ENCODE peak calls at places on chromosomes 4 and X, in five cellular contexts. One of them, this sample, is unnamed.

GRCh38 chrX:55668084-55668483 is 44.9 kb downstream of the FOXR2 start:
- DNase-seq in T-helper 17 cell: no peak
- DNase-seq in stimulated activated CD4-positive, alpha-beta T cell treated with anti-CD3 and anti-CD28 coated beads, Interleukin-1b, Interleukin-23, amount 100 ng/mL, for 24 hours: no peak
- DNase-seq in MCF 10A: no peak
- DNase-seq in astrocyte of the spinal cord: no peak
- DNase-seq in this sample: no peak

GRCh38 chr4:173707658-173708415 is 177.8 kb upstream of the HAND2 start:
- DNase-seq in T-helper 17 cell: no peak
- DNase-seq in stimulated activated CD4-positive, alpha-beta T cell treated with anti-CD3 and anti-CD28 coated beads, Interleukin-1b, Interleukin-23, amount 100 ng/mL, for 24 hours: no peak
- DNase-seq in MCF 10A: no peak
- DNase-seq in astrocyte of the spinal cord: no peak
- DNase-seq in this sample: no peak

GRCh38 chrX:11381464-11381863 is 88.3 kb downstream of the AMELX start:
- DNase-seq in T-helper 17 cell: no peak
- DNase-seq in stimulated activated CD4-positive, alpha-beta T cell treated with anti-CD3 and anti-CD28 coated beads, Interleukin-1b, Interleukin-23, amount 100 ng/mL, for 24 hours: no peak
- DNase-seq in MCF 10A: peak; percentile 78
- DNase-seq in astrocyte of the spinal cord: peak; percentile 58
- DNase-seq in this sample: no peak

GRCh38 chrX:16743604-16744325 is 24.4 kb downstream of the SYAP1 start:
- DNase-seq in T-helper 17 cell: no peak
- DNase-seq in stimulated activated CD4-positive, alpha-beta T cell treated with anti-CD3 and anti-CD28 coated beads, Interleukin-1b, Interleukin-23, amount 100 ng/mL, for 24 hours: no peak
- DNase-seq in MCF 10A: peak; percentile 27
- DNase-seq in astrocyte of the spinal cord: peak; percentile 89
- DNase-seq in this sample: no peak

GRCh38 chr4:129583868-129584267 is 487.9 kb downstream of the C4orf33 start:
- DNase-seq in T-helper 17 cell: no peak
- DNase-seq in stimulated activated CD4-positive, alpha-beta T cell treated with anti-CD3 and anti-CD28 coated beads, Interleukin-1b, Interleukin-23, amount 100 ng/mL, for 24 hours: no peak
- DNase-seq in MCF 10A: peak; percentile 58
- DNase-seq in astrocyte of the spinal cord: peak; percentile 7
- DNase-seq in this sample: peak; percentile 58

GRCh38 chr4:153143527-153144348 is 60.5 kb upstream of the TRIM2 start:
- DNase-seq in T-helper 17 cell: no peak
- DNase-seq in stimulated activated CD4-positive, alpha-beta T cell treated with anti-CD3 and anti-CD28 coated beads, Interleukin-1b, Interleukin-23, amount 100 ng/mL, for 24 hours: no peak
- DNase-seq in MCF 10A: peak; percentile 43
- DNase-seq in astrocyte of the spinal cord: peak; percentile 74
- DNase-seq in this sample: no peak

GRCh38 chr4:169270810-169271691 is at the start of gene SH3RF1:
- DNase-seq in T-helper 17 cell: no peak
- DNase-seq in stimulated activated CD4-positive, alpha-beta T cell treated with anti-CD3 and anti-CD28 coated beads, Interleukin-1b, Interleukin-23, amount 100 ng/mL, for 24 hours: no peak
- DNase-seq in MCF 10A: peak; percentile 89
- DNase-seq in astrocyte of the spinal cord: peak; percentile 90
- DNase-seq in this sample: peak; percentile 92

GRCh38 chr4:59553739-59554126 is 1646.4 kb upstream of the ADGRL3 start:
- DNase-seq in T-helper 17 cell: no peak
- DNase-seq in stimulated activated CD4-positive, alpha-beta T cell treated with anti-CD3 and anti-CD28 coated beads, Interleukin-1b, Interleukin-23, amount 100 ng/mL, for 24 hours: no peak
- DNase-seq in MCF 10A: peak; percentile 43
- DNase-seq in astrocyte of the spinal cord: peak; percentile 67
- DNase-seq in this sample: no peak

GRCh38 chr4:83870551-83870950 is 334.6 kb downstream of the GPAT3 start:
- DNase-seq in T-helper 17 cell: no peak
- DNase-seq in stimulated activated CD4-positive, alpha-beta T cell treated with anti-CD3 and anti-CD28 coated beads, Interleukin-1b, Interleukin-23, amount 100 ng/mL, for 24 hours: no peak
- DNase-seq in MCF 10A: no peak
- DNase-seq in astrocyte of the spinal cord: no peak
- DNase-seq in this sample: no peak